ENCODE peak calls at places on chromosomes 7 and 10, in six cellular contexts. One of them, this sample, is unnamed.

GRCh38 chr10:44253769-44254462 is 131.0 kb downstream of the CXCL12 start:
- DNase-seq in GM12891: no peak
- DNase-seq in heart left ventricle: peak
- DNase-seq in uterus: peak
- DNase-seq in tibial nerve: peak
- DNase-seq in IMR-90: peak
- DNase-seq in this sample: no peak

GRCh38 chr7:2066251-2066919 is 166.4 kb downstream of the MAD1L1 start:
- DNase-seq in GM12891: no peak
- DNase-seq in tibial nerve: no peak
- DNase-seq in heart left ventricle: no peak
- DNase-seq in IMR-90: no peak
- DNase-seq in uterus: no peak
- DNase-seq in this sample: no peak

GRCh38 chr7:158821173-158822021 is 7.9 kb downstream of the ESYT2 start:
- DNase-seq in heart left ventricle: no peak
- DNase-seq in GM12891: no peak
- DNase-seq in tibial nerve: no peak
- DNase-seq in uterus: no peak
- DNase-seq in IMR-90: peak
- DNase-seq in this sample: no peak

GRCh38 chr7:150489812-150490211 is 24.9 kb upstream of the GIMAP7 start:
- DNase-seq in heart left ventricle: no peak
- DNase-seq in tibial nerve: no peak
- DNase-seq in IMR-90: no peak
- DNase-seq in uterus: no peak
- DNase-seq in GM12891: no peak
- DNase-seq in this sample: no peak

GRCh38 chr7:11182736-11183135 is 209.1 kb downstream of the PHF14 start:
- DNase-seq in heart left ventricle: no peak
- DNase-seq in tibial nerve: no peak
- DNase-seq in IMR-90: peak
- DNase-seq in GM12891: no peak
- DNase-seq in uterus: no peak
- DNase-seq in this sample: no peak

GRCh38 chr10:36943534-36943933 is 181.9 kb upstream of the ANKRD30A start:
- DNase-seq in uterus: no peak
- DNase-seq in IMR-90: no peak
- DNase-seq in GM12891: no peak
- DNase-seq in tibial nerve: no peak
- DNase-seq in heart left ventricle: no peak
- DNase-seq in this sample: no peak

GRCh38 chr10:76036410-76036940 is 605.1 kb downstream of the LRMDA start:
- DNase-seq in GM12891: peak
- DNase-seq in heart left ventricle: peak
- DNase-seq in tibial nerve: peak
- DNase-seq in uterus: peak
- DNase-seq in IMR-90: peak
- DNase-seq in this sample: peak

GRCh38 chr10:102660891-102661613 is 16.8 kb downstream of the TRIM8 start:
- DNase-seq in tibial nerve: no peak
- DNase-seq in IMR-90: peak
- DNase-seq in GM12891: peak
- DNase-seq in uterus: no peak
- DNase-seq in heart left ventricle: peak
- DNase-seq in this sample: peak

GRCh38 chr7:46108272-46108671 is 187.2 kb upstream of the IGFBP3 start:
- DNase-seq in GM12891: no peak
- DNase-seq in tibial nerve: no peak
- DNase-seq in IMR-90: no peak
- DNase-seq in heart left ventricle: no peak
- DNase-seq in uterus: no peak
- DNase-seq in this sample: no peak

GRCh38 chr7:25255603-25256320 is 27.5 kb upstream of the NPVF start:
- DNase-seq in tibial nerve: no peak
- DNase-seq in GM12891: no peak
- DNase-seq in IMR-90: no peak
- DNase-seq in heart left ventricle: no peak
- DNase-seq in uterus: no peak
- DNase-seq in this sample: peak

GRCh38 chr7:93011351-93012294 is 106.2 kb downstream of the SAMD9 start:
- DNase-seq in IMR-90: peak
- DNase-seq in uterus: no peak
- DNase-seq in tibial nerve: no peak
- DNase-seq in GM12891: no peak
- DNase-seq in heart left ventricle: no peak
- DNase-seq in this sample: no peak

GRCh38 chr10:33746878-33747277 is 412.4 kb upstream of the NRP1 start:
- DNase-seq in heart left ventricle: no peak
- DNase-seq in uterus: no peak
- DNase-seq in tibial nerve: no peak
- DNase-seq in GM12891: no peak
- DNase-seq in IMR-90: peak
- DNase-seq in this sample: no peak

GRCh38 chr10:50585921-50586739 is 37.6 kb downstream of the SGMS1 start:
- DNase-seq in uterus: no peak
- DNase-seq in tibial nerve: no peak
- DNase-seq in IMR-90: peak
- DNase-seq in GM12891: no peak
- DNase-seq in heart left ventricle: no peak
- DNase-seq in this sample: no peak

GRCh38 chr10:21230219-21230618 is 295.3 kb downstream of the SKIDA1 start:
- DNase-seq in GM12891: no peak
- DNase-seq in heart left ventricle: no peak
- DNase-seq in tibial nerve: no peak
- DNase-seq in IMR-90: no peak
- DNase-seq in uterus: no peak
- DNase-seq in this sample: no peak

GRCh38 chr7:52897708-52898107 is 137.7 kb upstream of the POM121L12 start:
- DNase-seq in uterus: no peak
- DNase-seq in GM12891: no peak
- DNase-seq in IMR-90: no peak
- DNase-seq in tibial nerve: no peak
- DNase-seq in heart left ventricle: no peak
- DNase-seq in this sample: peak

GRCh38 chr7:24073651-24074420 is 210.2 kb upstream of the NPY start:
- DNase-seq in IMR-90: no peak
- DNase-seq in heart left ventricle: no peak
- DNase-seq in GM12891: no peak
- DNase-seq in tibial nerve: no peak
- DNase-seq in uterus: no peak
- DNase-seq in this sample: no peak

GRCh38 chr10:53315709-53316108 is 543.1 kb upstream of the MBL2 start:
- DNase-seq in uterus: no peak
- DNase-seq in tibial nerve: no peak
- DNase-seq in heart left ventricle: no peak
- DNase-seq in IMR-90: peak
- DNase-seq in GM12891: no peak
- DNase-seq in this sample: no peak

GRCh38 chr10:59793924-59794323 is 40.7 kb upstream of the MRLN start:
- DNase-seq in GM12891: no peak
- DNase-seq in uterus: no peak
- DNase-seq in IMR-90: no peak
- DNase-seq in heart left ventricle: no peak
- DNase-seq in tibial nerve: no peak
- DNase-seq in this sample: no peak

GRCh38 chr7:70717553-70718248 is 414.2 kb upstream of the GALNT17 start:
- DNase-seq in uterus: no peak
- DNase-seq in GM12891: no peak
- DNase-seq in heart left ventricle: no peak
- DNase-seq in tibial nerve: no peak
- DNase-seq in IMR-90: no peak
- DNase-seq in this sample: no peak

GRCh38 chr7:33868151-33868550 is 37.2 kb upstream of the BMPER start:
- DNase-seq in uterus: no peak
- DNase-seq in tibial nerve: no peak
- DNase-seq in heart left ventricle: no peak
- DNase-seq in IMR-90: peak
- DNase-seq in GM12891: no peak
- DNase-seq in this sample: no peak

GRCh38 chr7:12281026-12281425 is 69.9 kb downstream of the TMEM106B start:
- DNase-seq in uterus: no peak
- DNase-seq in tibial nerve: no peak
- DNase-seq in heart left ventricle: no peak
- DNase-seq in GM12891: no peak
- DNase-seq in IMR-90: peak
- DNase-seq in this sample: no peak

DNA sequence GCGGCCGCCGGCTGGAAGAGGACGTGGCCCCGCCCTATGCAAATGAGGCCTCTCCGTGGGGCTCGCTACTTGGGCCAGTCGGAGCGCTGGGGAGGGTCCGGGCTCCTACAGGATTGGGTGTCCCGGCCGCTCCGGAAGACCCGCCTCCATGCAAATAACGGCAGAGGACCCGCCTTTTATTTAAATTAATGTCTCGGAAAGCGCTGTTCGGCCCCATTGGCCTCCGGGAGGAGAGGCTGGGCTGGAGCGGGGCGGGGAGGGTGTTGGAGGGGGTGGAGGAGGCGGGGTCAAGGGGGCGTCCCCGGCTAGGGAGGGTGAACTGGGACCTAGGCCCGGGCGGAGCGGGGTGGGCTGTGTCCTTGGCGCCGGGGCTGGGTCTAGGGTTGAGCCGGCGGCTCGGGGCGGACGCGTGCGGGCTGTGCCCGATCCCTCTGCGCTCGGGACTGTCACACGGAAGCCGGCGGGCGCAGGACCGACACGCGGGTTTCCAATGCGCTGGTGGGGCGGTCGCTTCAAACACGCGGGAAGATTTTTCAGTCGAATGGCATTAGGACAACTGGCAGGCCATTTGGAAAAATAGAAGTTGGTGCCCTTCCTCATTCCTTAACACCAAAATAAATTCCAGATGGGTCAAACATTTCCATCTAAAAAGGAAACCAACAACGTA is 344 bp upstream of the POLM start:
- DNase-seq in GM12891: peak
- DNase-seq in tibial nerve: peak
- DNase-seq in heart left ventricle: peak
- DNase-seq in uterus: peak
- DNase-seq in IMR-90: peak
- DNase-seq in this sample: peak
- TF ChIP-seq POLR2A in GM12891: no peak
- TF ChIP-seq POLR2A in tibial nerve: peak
- TF ChIP-seq POLR2A in heart left ventricle: peak
- TF ChIP-seq POLR2A in uterus: peak
- TF ChIP-seq POLR2A in IMR-90: no peak
- TF ChIP-seq POLR2A in this sample: peak

GRCh38 chr10:32348297-32349198 is 1.6 kb upstream of the EPC1 start:
- DNase-seq in IMR-90: no peak
- DNase-seq in tibial nerve: no peak
- DNase-seq in heart left ventricle: no peak
- DNase-seq in GM12891: no peak
- DNase-seq in uterus: no peak
- DNase-seq in this sample: no peak

GRCh38 chr10:32347363-32347735 is 391 bp upstream of the EPC1 start:
- DNase-seq in GM12891: no peak
- DNase-seq in heart left ventricle: no peak
- DNase-seq in tibial nerve: no peak
- DNase-seq in IMR-90: no peak
- DNase-seq in uterus: no peak
- DNase-seq in this sample: no peak

GRCh38 chr10:32349199-32349585 is 2.2 kb upstream of the EPC1 start:
- DNase-seq in heart left ventricle: no peak
- DNase-seq in tibial nerve: no peak
- DNase-seq in IMR-90: no peak
- DNase-seq in uterus: no peak
- DNase-seq in GM12891: no peak
- DNase-seq in this sample: no peak

GRCh38 chr10:32346134-32346550 is 816 bp downstream of the EPC1 start:
- DNase-seq in GM12891: peak
- DNase-seq in uterus: peak
- DNase-seq in tibial nerve: peak
- DNase-seq in heart left ventricle: peak
- DNase-seq in IMR-90: peak
- DNase-seq in this sample: peak

GRCh38 chr10:32346551-32347362 is at the start of gene EPC1:
- DNase-seq in tibial nerve: peak
- DNase-seq in heart left ventricle: peak
- DNase-seq in GM12891: peak
- DNase-seq in uterus: peak
- DNase-seq in IMR-90: peak
- DNase-seq in this sample: peak
- TF ChIP-seq POLR2A in tibial nerve: peak
- TF ChIP-seq POLR2A in heart left ventricle: peak
- TF ChIP-seq POLR2A in GM12891: peak
- TF ChIP-seq POLR2A in uterus: peak
- TF ChIP-seq POLR2A in IMR-90: peak
- TF ChIP-seq POLR2A in this sample: peak

GRCh38 chr7:104983620-104984539 is 30.1 kb upstream of the KMT2E start:
- DNase-seq in heart left ventricle: peak
- DNase-seq in tibial nerve: peak
- DNase-seq in uterus: peak
- DNase-seq in GM12891: peak
- DNase-seq in IMR-90: peak
- DNase-seq in this sample: peak
- TF ChIP-seq POLR2A in heart left ventricle: peak
- TF ChIP-seq POLR2A in tibial nerve: peak
- TF ChIP-seq POLR2A in uterus: peak
- TF ChIP-seq POLR2A in GM12891: peak
- TF ChIP-seq POLR2A in IMR-90: peak
- TF ChIP-seq POLR2A in this sample: peak

GRCh38 chr10:122239578-122240257 is 31.4 kb upstream of the BTBD16 start:
- DNase-seq in uterus: no peak
- DNase-seq in GM12891: no peak
- DNase-seq in IMR-90: peak
- DNase-seq in heart left ventricle: no peak
- DNase-seq in tibial nerve: peak
- DNase-seq in this sample: no peak
- TF ChIP-seq POLR2A in uterus: no peak
- TF ChIP-seq POLR2A in GM12891: no peak
- TF ChIP-seq POLR2A in IMR-90: no peak
- TF ChIP-seq POLR2A in heart left ventricle: no peak
- TF ChIP-seq POLR2A in tibial nerve: no peak
- TF ChIP-seq POLR2A in this sample: no peak

DNA sequence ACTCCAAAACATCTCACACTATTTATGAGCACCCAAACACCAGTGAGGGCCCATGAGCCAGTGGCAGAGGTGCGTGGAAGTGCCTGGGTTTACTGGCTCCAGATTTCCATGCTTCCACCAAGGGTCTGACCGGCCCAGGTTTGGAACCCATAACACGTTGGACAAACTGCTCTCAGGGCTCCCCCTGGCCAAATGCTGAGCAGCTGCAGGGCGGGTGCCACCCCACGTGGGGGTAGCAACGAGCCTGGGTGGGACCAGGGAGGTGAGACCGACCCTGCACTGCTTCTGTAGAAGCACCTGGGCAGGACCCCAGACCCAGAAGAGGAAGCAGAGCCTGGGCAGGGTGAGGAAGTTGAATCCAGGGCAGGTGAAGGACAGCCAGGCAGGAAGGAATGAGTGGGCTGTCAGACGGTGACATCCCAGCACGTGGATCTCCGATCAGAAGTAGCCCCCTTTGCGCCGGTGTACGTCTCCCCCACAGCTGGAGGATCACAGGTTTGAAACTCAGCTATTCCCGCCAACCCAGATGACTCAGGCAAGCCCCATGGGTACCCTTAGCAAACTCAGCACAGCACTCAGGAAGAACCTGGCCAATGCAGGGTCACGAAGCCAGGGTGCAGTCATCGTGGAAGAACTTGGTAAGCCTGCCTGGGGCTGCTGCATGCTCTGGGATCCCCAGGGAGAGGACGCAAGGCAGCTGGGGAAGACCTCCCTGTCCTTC is 100.4 kb upstream of the DDC start:
- DNase-seq in GM12891: no peak
- DNase-seq in tibial nerve: no peak
- DNase-seq in IMR-90: peak
- DNase-seq in heart left ventricle: peak
- DNase-seq in uterus: no peak
- DNase-seq in this sample: no peak
- TF ChIP-seq POLR2A in GM12891: no peak
- TF ChIP-seq POLR2A in tibial nerve: no peak
- TF ChIP-seq POLR2A in IMR-90: no peak
- TF ChIP-seq POLR2A in heart left ventricle: no peak
- TF ChIP-seq POLR2A in uterus: no peak
- TF ChIP-seq POLR2A in this sample: no peak